ENCODE peak calls at places on chromosomes 11 and 22, in four cellular contexts. P, E, F and S are unnamed samples.

GRCh38 chr22:38756631-38757463 is 1.0 kb upstream of the SUN2 start:
- DNase-seq in P (peak), E (no peak), F (no peak), S (no peak)

GRCh38 chr11:14184548-14184947 is 174.4 kb downstream of the RRAS2 start:
- DNase-seq in P (no peak), E (no peak), F (no peak), S (no peak)

GRCh38 chr11:43268161-43268560 is 43.6 kb upstream of the API5 start:
- DNase-seq in P (no peak), E (no peak), F (no peak), S (no peak)

GRCh38 chr22:41234815-41235687 is 5.7 kb downstream of the CHADL start:
- DNase-seq in P (no peak), E (no peak), F (no peak), S (no peak)

GRCh38 chr11:69499216-69499945 is 17.9 kb downstream of the LINC01488 start:
- DNase-seq in P (peak), E (no peak), F (no peak), S (no peak)

GRCh38 chr22:39725351-39726035 is 154.9 kb downstream of the CACNA1I start:
- DNase-seq in P (no peak), E (no peak), F (no peak), S (no peak)

GRCh38 chr11:86940122-86940777 is 14.9 kb downstream of the FZD4 start:
- DNase-seq in P (no peak), E (no peak), F (no peak), S (peak)

GRCh38 chr11:116422556-116422955 is 350.2 kb downstream of the BUD13 start:
- DNase-seq in P (no peak), E (no peak), F (no peak), S (no peak)

GRCh38 chr11:76560219-76560618 is 110.3 kb downstream of the LRRC32 start:
- DNase-seq in P (no peak), E (peak), F (no peak), S (no peak)

GRCh38 chr11:124745835-124746620 is 6.0 kb downstream of the VSIG2 start:
- DNase-seq in P (peak), E (no peak), F (peak), S (no peak)

GRCh38 chr11:14764213-14764898 is 120.8 kb downstream of the PDE3B start:
- DNase-seq in P (no peak), E (no peak), F (no peak), S (no peak)

GRCh38 chr22:19942071-19942885 is 660 bp upstream of the TXNRD2 start:
- DNase-seq in P (no peak), E (no peak), F (no peak), S (no peak)

GRCh38 chr11:36258730-36259360 is 30.4 kb downstream of the COMMD9 start:
- DNase-seq in P (no peak), E (peak), F (no peak), S (peak)

GRCh38 chr11:79980916-79981315 is 540.1 kb upstream of the TENM4 start:
- DNase-seq in P (no peak), E (no peak), F (no peak), S (no peak)

GRCh38 chr11:126214446-126215240 is 3.1 kb downstream of the FAM118B start:
- DNase-seq in P (no peak), E (no peak), F (no peak), S (peak)

GRCh38 chr11:93542753-93543246 is 391 bp downstream of the SMCO4 start:
- DNase-seq in P (peak), E (no peak), F (peak), S (no peak)

GRCh38 chr11:64339319-64339718 is 685 bp upstream of the CCDC88B start:
- DNase-seq in P (no peak), E (no peak), F (no peak), S (no peak)

GRCh38 chr11:97092823-97093222 is 703.0 kb downstream of the JRKL start:
- DNase-seq in P (no peak), E (no peak), F (no peak), S (no peak)

GRCh38 chr11:40328890-40329617 is 1130.4 kb downstream of the LRRC4C start:
- DNase-seq in P (no peak), E (no peak), F (no peak), S (peak)

GRCh38 chr11:130872961-130873360 is 43.3 kb downstream of the SNX19 start:
- DNase-seq in P (no peak), E (no peak), F (no peak), S (no peak)

GRCh38 chr22:27377501-27377900 is 424.1 kb downstream of the MN1 start:
- DNase-seq in P (no peak), E (no peak), F (no peak), S (no peak)

GRCh38 chr22:24805790-24806662 is at the start of gene SGSM1:
- DNase-seq in P (peak), E (peak), F (peak), S (peak)

GRCh38 chr11:1168721-1169161 is 11.0 kb downstream of the MUC5AC start:
- DNase-seq in P (no peak), E (no peak), F (no peak), S (no peak)

GRCh38 chr22:20887375-20887774 is 28.6 kb downstream of the SNAP29 start:
- DNase-seq in P (no peak), E (no peak), F (no peak), S (no peak)

GRCh38 chr11:129791515-129791914 is 24.1 kb upstream of the TMEM45B start:
- DNase-seq in P (no peak), E (no peak), F (no peak), S (no peak)

GRCh38 chr11:129787518-129787917 is 28.1 kb upstream of the TMEM45B start:
- DNase-seq in P (no peak), E (no peak), F (no peak), S (no peak)

GRCh38 chr11:129792663-129793062 is 23.0 kb upstream of the TMEM45B start:
- DNase-seq in P (no peak), E (no peak), F (no peak), S (no peak)

GRCh38 chr11:129788278-129788677 is 27.4 kb upstream of the TMEM45B start:
- DNase-seq in P (no peak), E (no peak), F (no peak), S (no peak)

GRCh38 chr11:129790131-129790530 is 25.5 kb upstream of the TMEM45B start:
- DNase-seq in P (no peak), E (no peak), F (no peak), S (no peak)
- TF ChIP-seq POLR2AphosphoS5 in P (no peak), E (no peak), F (no peak), S (no peak)

GRCh38 chr11:67696998-67697397 is 22.6 kb upstream of the ALDH3B2 start:
- DNase-seq in P (no peak), E (no peak), F (no peak), S (no peak)

GRCh38 chr11:67697846-67698245 is 23.4 kb upstream of the ALDH3B2 start:
- DNase-seq in P (no peak), E (no peak), F (no peak), S (no peak)

GRCh38 chr11:67698247-67698646 is 23.8 kb upstream of the ALDH3B2 start:
- DNase-seq in P (no peak), E (peak), F (peak), S (no peak)

GRCh38 chr11:67695606-67696005 is 21.2 kb upstream of the ALDH3B2 start:
- DNase-seq in P (no peak), E (no peak), F (no peak), S (no peak)

DNA sequence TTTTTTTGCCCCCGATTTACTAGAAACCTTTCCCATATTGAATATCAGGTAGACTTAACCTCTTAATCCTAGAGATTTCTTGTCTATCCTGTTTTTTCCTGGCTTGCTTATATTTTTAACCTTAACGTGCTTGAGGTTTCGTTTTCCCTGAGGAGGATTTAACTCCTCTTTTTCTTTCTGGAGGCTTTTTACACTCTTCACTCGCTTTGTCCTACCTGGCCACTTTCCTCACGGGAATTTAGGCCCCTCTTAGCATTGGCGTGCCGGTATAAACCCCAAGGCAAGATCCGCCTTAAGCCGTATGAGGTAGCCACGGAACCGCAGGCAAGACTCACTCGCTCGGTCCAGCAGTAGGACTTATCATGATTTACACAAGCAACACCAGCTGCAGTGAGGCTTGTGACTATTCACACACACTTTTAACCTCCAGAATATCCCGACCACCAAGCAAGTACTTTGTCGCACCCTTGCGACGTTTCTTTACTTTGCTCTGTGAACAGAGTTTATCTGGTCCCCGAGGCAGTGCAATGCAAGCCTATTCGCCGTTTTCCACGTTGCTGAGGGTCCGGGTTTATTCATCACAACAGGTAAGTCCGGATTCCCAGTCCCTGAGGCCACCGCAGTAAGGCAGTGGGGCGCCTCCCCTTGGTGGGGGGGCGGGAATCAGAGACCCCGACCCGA is 20.6 kb upstream of the ALDH3B2 start:
- DNase-seq in P (no peak), E (no peak), F (no peak), S (no peak)
- TF ChIP-seq POLR2AphosphoS5 in P (no peak), E (no peak), F (no peak), S (no peak)

GRCh38 chr22:18032455-18033101 is 8.2 kb upstream of the MICAL3 start:
- DNase-seq in P (no peak), E (peak), F (no peak), S (no peak)

GRCh38 chr22:18033204-18033998 is 9.0 kb upstream of the MICAL3 start:
- DNase-seq in P (peak), E (no peak), F (no peak), S (no peak)

GRCh38 chr22:18029686-18030267 is 5.4 kb upstream of the MICAL3 start:
- DNase-seq in P (peak), E (no peak), F (no peak), S (no peak)

GRCh38 chr22:18034076-18034475 is 9.7 kb upstream of the MICAL3 start:
- DNase-seq in P (no peak), E (no peak), F (no peak), S (no peak)

DNA sequence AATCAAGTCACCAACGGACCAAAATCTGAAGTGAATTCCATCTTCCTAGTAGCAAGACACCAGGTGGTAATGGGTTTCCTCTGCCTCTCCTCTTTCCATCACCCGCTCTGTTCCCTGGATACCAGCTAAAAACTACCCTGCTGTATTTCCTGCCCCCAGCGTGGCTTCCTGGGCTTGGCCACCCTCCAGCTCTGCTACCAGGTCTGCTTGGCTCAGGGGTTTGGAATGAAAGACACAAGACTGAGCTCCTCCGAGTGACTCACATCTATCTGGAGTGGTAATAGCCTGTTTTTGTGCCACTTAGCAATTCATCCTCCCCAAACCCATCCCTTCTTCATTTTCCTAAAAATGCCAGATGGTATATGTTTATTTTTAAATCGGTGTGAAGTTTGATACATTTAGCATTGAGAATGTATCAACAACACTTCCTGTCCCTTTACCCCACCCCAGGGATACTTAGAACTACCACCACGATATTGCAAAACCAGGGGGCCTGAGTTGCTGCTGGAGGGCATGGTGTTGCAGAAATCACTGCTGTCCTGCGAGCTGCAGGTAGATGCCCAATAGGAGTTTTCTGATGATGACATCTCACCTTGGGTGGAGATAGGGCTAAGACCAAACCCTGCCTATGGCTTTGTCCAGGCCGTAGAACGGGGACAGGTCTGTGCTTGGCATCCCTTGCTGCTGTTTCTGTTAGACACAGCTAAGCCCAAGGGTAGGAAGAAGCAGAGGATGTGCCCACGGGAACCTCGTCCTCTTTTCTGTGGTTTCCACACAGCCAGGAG is 7.5 kb upstream of the MICAL3 start:
- DNase-seq in P (peak), E (peak), F (no peak), S (no peak)
- TF ChIP-seq POLR2AphosphoS5 in P (no peak), E (peak), F (no peak), S (peak)

DNA sequence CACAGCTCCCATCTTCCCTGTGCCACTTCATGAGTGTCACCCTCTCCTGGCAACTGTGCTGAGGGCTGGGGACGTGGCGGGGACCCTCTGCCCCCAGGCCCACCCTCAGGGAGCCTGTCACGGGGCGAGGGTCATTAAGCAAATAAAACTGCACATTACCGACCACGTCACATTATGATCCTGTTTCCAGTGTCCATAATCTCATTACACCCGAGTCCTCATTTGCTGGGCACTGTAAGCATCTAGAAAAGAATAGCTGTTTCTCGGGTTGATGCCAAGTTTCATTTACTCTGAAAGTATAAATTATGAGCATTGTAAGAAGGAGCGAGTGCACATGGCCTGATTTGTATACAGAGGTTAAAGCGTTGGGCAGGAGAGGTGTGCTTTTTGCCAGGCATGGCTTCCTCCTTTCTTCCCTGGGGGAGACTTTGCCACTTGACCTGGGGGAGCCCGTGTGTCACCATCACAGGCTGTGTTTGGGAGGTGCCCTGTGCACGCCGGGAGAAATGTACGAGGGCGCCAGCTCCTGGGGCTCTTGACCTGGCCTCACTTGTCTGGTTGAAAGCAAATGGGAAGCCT is 50.5 kb downstream of the LRP5 start:
- DNase-seq in P (no peak), E (no peak), F (no peak), S (no peak)
- TF ChIP-seq POLR2AphosphoS5 in P (no peak), E (no peak), F (no peak), S (no peak)

GRCh38 chr11:71519546-71519945 is 7.5 kb upstream of the KRTAP5-7 start:
- DNase-seq in P (no peak), E (no peak), F (no peak), S (no peak)

DNA sequence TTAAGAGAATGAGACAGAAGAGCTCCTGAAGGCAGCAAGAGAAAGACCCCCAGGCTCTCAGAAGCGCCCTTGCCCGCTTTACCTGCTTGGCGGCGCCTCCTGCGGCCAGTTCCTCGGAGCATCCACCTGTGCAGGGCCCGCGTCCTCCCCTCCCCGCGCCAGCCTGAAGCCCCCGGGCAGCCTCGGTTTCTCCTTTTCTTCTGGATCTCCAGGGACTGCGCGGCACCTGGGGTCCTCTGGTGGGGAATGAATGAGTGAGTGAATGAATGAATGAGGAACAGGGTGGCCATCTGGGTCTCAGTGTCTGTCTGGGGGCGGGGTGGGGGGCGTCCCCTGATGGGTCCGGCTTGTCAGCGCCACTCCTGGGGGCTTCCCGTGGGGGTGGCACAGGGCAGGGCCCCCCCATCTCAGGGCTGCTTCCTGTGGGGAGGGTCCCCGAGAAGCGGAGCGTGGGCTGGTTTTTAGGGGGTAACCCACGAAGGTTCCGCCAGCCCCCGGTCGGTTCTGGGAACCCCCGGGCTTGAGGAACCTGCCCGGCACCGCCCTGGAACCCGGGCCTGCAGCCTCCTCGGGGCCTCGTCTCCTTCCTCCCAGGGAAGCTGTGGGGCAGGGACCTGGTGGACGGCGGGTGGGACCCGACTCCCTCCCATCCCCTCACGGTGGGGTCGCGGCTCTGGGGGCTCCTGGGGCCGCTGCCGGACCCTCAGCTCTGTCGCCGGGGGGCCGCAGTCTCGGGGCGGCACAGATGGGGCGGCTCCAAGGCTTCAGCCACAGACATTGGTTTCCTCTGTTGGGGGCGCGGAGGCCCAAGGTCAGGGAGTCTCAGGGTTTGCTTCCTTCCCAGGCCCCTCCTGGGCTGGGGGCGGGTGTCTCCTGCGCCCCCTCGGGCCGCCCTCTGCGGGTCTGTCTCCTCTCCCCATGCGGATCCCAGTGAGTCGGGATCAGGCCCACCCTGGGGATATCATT is 8.3 kb upstream of the KRTAP5-7 start:
- DNase-seq in P (no peak), E (no peak), F (no peak), S (no peak)
- TF ChIP-seq POLR2AphosphoS5 in P (no peak), E (no peak), F (no peak), S (no peak)

DNA sequence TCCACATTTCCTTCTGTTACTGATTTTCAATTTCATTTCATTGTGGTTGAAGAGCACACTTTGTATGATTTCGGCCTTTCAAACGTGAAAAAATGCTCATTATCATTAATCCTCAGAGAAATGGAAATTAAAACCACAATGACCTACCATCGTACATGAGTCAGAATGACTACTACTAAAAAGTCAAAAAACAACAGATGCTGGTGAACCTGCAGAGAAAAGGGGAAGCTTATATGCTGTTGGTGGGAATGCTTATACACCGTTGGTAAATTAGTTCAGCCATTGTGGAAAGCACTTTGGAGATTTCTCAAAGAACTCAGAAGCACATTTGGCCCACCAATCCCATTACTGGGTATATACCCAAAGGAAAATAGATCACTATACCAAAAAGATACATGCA is 57.6 kb downstream of the DLG2 start:
- DNase-seq in P (no peak), E (no peak), F (no peak), S (no peak)
- TF ChIP-seq POLR2AphosphoS5 in P (no peak), E (no peak), F (no peak), S (no peak)

GRCh38 chr11:65421204-65422103 is 1.1 kb upstream of the NEAT1 start:
- DNase-seq in P (peak), E (peak), F (no peak), S (peak)
- TF ChIP-seq POLR2AphosphoS5 in P (peak), E (peak), F (peak), S (peak)

GRCh38 chr11:108121274-108122155 is at the start of gene ACAT1:
- DNase-seq in P (peak), E (peak), F (peak), S (peak)

GRCh38 chr11:108125126-108125525 is 3.8 kb downstream of the ACAT1 start:
- DNase-seq in P (no peak), E (no peak), F (no peak), S (no peak)

GRCh38 chr11:108117746-108118371 is 3.5 kb upstream of the ACAT1 start:
- DNase-seq in P (no peak), E (peak), F (no peak), S (no peak)

GRCh38 chr11:108122166-108122628 is 830 bp downstream of the ACAT1 start:
- DNase-seq in P (no peak), E (no peak), F (no peak), S (no peak)
- TF ChIP-seq POLR2AphosphoS5 in P (no peak), E (no peak), F (no peak), S (no peak)